ENCODE peak calls at places on chromosomes 16 and 17, in five cellular contexts. Z is naive thymus-derived CD8-positive, alpha-beta T cell; T is lung microvascular endothelial cell; L is SK-MEL-5; S is non-pigmented ciliary epithelial cell. A is an unnamed sample.

GRCh38 chr17:73400915-73401545 is 89.2 kb upstream of the CDC42EP4 start:
- DNase-seq in Z (no peak), T (no peak), L (no peak), S (no peak), A (no peak)

GRCh38 chr17:50134206-50135110 is 4.5 kb upstream of the SAMD14 start:
- DNase-seq in Z (no peak), T (no peak), L (no peak), S (no peak), A (peak; percentile 43)

GRCh38 chr16:84643180-84643583 is 5.1 kb upstream of the KLHL36 start:
- DNase-seq in Z (no peak), T (no peak), L (no peak), S (peak; percentile 47), A (no peak)

GRCh38 chr17:47823519-47823918 is 1.9 kb upstream of the OSBPL7 start:
- DNase-seq in Z (no peak), T (no peak), L (no peak), S (no peak), A (no peak)

GRCh38 chr16:4506450-4506849 is 30.3 kb downstream of the HMOX2 start:
- DNase-seq in Z (peak; percentile 58), T (peak; percentile 80), L (peak; percentile 75), S (no peak), A (peak; percentile 84)

GRCh38 chr16:56700195-56700594 is 17.9 kb downstream of the MT1X start:
- DNase-seq in Z (no peak), T (no peak), L (no peak), S (no peak), A (no peak)

GRCh38 chr16:50547340-50547865 is 793 bp upstream of the NKD1 start:
- DNase-seq in Z (peak; percentile 88), T (peak; percentile 20), L (peak; percentile 22), S (no peak), A (peak; percentile 35)

GRCh38 chr16:89729863-89730574 is 8.7 kb downstream of the ZNF276 start:
- DNase-seq in Z (no peak), T (no peak), L (no peak), S (no peak), A (peak; percentile 34)

GRCh38 chr16:28951410-28951943 is 740 bp downstream of the NFATC2IP start:
- DNase-seq in Z (no peak), T (no peak), L (no peak), S (no peak), A (no peak)

GRCh38 chr16:50152386-50152806 is 710 bp upstream of the TENT4B start:
- DNase-seq in Z (peak; percentile 59), T (peak; percentile 31), L (peak; percentile 38), S (no peak), A (no peak)

GRCh38 chr17:8119575-8120519 is 1.5 kb upstream of the ALOXE3 start:
- DNase-seq in Z (peak; percentile 88), T (peak; percentile 95), L (peak; percentile 96), S (peak; percentile 80), A (peak; percentile 96)

A was measured in A673.